ENCODE peak calls at places on chromosomes 2 and 18, in nine cellular contexts. L is sigmoid colon; N is activated naive CD4-positive, alpha-beta T cell; I is amygdala; O is fibroblast of gingiva; M is iris pigment epithelial cell; J is ovary; V is activated T-cell treated with anti-CD3 and anti-CD28 coated beads, Interleukin-2, amount 50 U/mL, for 1 hour; U is M059J. R is an unnamed sample.

GRCh38 chr18:58114766-58115165 is 70.7 kb downstream of the NEDD4L start:
- DNase-seq in U (no peak), M (no peak), O (no peak), V (no peak), I (no peak), L (no peak), N (no peak), J (no peak), R (no peak)

GRCh38 chr2:169331461-169331860 is 30.9 kb downstream of the LRP2 start:
- DNase-seq in M (no peak), O (no peak), J (no peak), V (no peak), N (no peak), I (no peak), L (no peak), U (no peak), R (no peak)

GRCh38 chr2:101463458-101463857 is 11.5 kb downstream of the RFX8 start:
- DNase-seq in U (no peak), L (no peak), J (no peak), V (no peak), M (no peak), N (no peak), I (no peak), O (no peak), R (no peak)

GRCh38 chr2:86102157-86102556 is 3.5 kb downstream of the POLR1A start:
- DNase-seq in J (no peak), L (no peak), M (no peak), N (no peak), V (no peak), U (no peak), O (no peak), I (no peak), R (no peak)

GRCh38 chr18:23934252-23934651 is 80.3 kb upstream of the TTC39C start:
- DNase-seq in N (no peak), M (no peak), V (no peak), O (no peak), I (no peak), U (no peak), J (no peak), L (no peak), R (no peak)

GRCh38 chr2:236287656-236288055 is 23.4 kb upstream of the ASB18 start:
- DNase-seq in M (no peak), U (no peak), I (no peak), V (no peak), N (no peak), L (no peak), J (no peak), O (no peak), R (no peak)

GRCh38 chr2:104853926-104854506 is at the start of gene POU3F3:
- DNase-seq in L (peak), V (peak), O (peak), I (peak), U (peak), J (peak), N (no peak), M (no peak), R (no peak)

GRCh38 chr2:164061129-164061746 is 325.4 kb upstream of the FIGN start:
- DNase-seq in U (peak), L (no peak), J (no peak), O (peak), V (no peak), I (no peak), N (no peak), M (peak), R (no peak)

GRCh38 chr2:109345653-109346165 is 216.7 kb downstream of the SH3RF3 start:
- DNase-seq in M (no peak), V (no peak), I (no peak), L (no peak), U (no peak), O (no peak), J (no peak), N (no peak), R (no peak)

GRCh38 chr2:46954951-46955571 is 39.5 kb upstream of the MCFD2 start:
- DNase-seq in U (peak), M (peak), I (no peak), O (peak), J (peak), N (no peak), V (no peak), L (peak), R (no peak)

GRCh38 chr2:128501700-128502099 is 183.0 kb upstream of the HS6ST1 start:
- DNase-seq in J (no peak), O (no peak), N (no peak), U (no peak), M (no peak), V (no peak), I (no peak), L (no peak), R (no peak)

GRCh38 chr2:9780368-9781130 is 62.7 kb upstream of the TAF1B start:
- DNase-seq in U (no peak), M (no peak), J (no peak), N (no peak), V (no peak), L (no peak), O (no peak), I (no peak), R (peak)

GRCh38 chr18:49814147-49814499 is 790 bp upstream of the ACAA2 start:
- DNase-seq in O (peak), I (no peak), M (peak), J (no peak), L (peak), U (peak), N (peak), V (no peak), R (no peak)

GRCh38 chr2:45000341-45000901 is 8.8 kb downstream of the SIX2 start:
- DNase-seq in J (no peak), U (no peak), L (no peak), V (no peak), M (no peak), I (no peak), O (no peak), N (no peak), R (no peak)

GRCh38 chr2:96763511-96764252 is 3.0 kb downstream of the CNNM4 start:
- DNase-seq in O (no peak), V (peak), J (no peak), N (no peak), I (no peak), U (no peak), M (no peak), L (no peak), R (no peak)

GRCh38 chr18:46946656-46947282 is 29.4 kb downstream of the KATNAL2 start:
- DNase-seq in L (peak), N (peak), U (peak), V (peak), I (peak), J (peak), M (peak), O (peak), R (peak)

GRCh38 chr18:58103339-58103930 is 59.4 kb downstream of the NEDD4L start:
- DNase-seq in V (no peak), I (no peak), U (no peak), O (no peak), L (no peak), J (no peak), M (no peak), N (no peak), R (no peak)

GRCh38 chr18:49022311-49023280 is 71.8 kb upstream of the SMAD7 start:
- DNase-seq in L (peak), N (no peak), V (no peak), U (no peak), J (no peak), M (no peak), O (no peak), I (no peak), R (no peak)

GRCh38 chr2:38406597-38407110 is 29.6 kb upstream of the ATL2 start:
- DNase-seq in M (no peak), V (no peak), L (no peak), I (no peak), O (peak), N (no peak), U (peak), J (peak), R (no peak)

GRCh38 chr2:169141713-169142352 is 72.5 kb downstream of the DHRS9 start:
- DNase-seq in O (peak), L (no peak), I (no peak), V (peak), U (peak), J (no peak), N (no peak), M (peak), R (peak)

GRCh38 chr2:17747684-17748452 is 5.7 kb downstream of the SMC6 start:
- DNase-seq in I (no peak), L (no peak), O (no peak), V (no peak), U (peak), J (no peak), N (no peak), M (peak), R (no peak)